ENCODE peak calls at places on chromosomes 4 and X, in four cellular contexts. P is WTC11; C is CD8-positive, alpha-beta memory T cell; G is GM19239. F is an unnamed sample.

GRCh38 chr4:28973591-28974350 is 1746.4 kb upstream of the PCDH7 start:
- DNase-seq in P (no peak), C (no peak), G (no peak), F (no peak)

GRCh38 chrX:18640686-18641085 is 31.2 kb downstream of the RS1 start:
- DNase-seq in P (peak), C (no peak), G (no peak), F (no peak)

GRCh38 chr4:54104907-54105306 is 4.9 kb downstream of the GSX2 start:
- DNase-seq in P (no peak), C (no peak), G (no peak), F (no peak)

GRCh38 chrX:9135901-9136510 is 102.1 kb upstream of the FAM9B start:
- DNase-seq in P (no peak), C (no peak), G (no peak), F (no peak)

GRCh38 chrX:100447563-100448397 is 37.7 kb upstream of the PCDH19 start:
- DNase-seq in P (peak), C (no peak), G (peak), F (peak)

GRCh38 chr4:89242864-89243740 is 64.5 kb downstream of the GPRIN3 start:
- DNase-seq in P (no peak), C (peak), G (no peak), F (peak)

GRCh38 chr4:153207027-153207426 is 2.8 kb downstream of the TRIM2 start:
- DNase-seq in P (no peak), C (no peak), G (no peak), F (no peak)

GRCh38 chr4:166144607-166145006 is 271.6 kb downstream of the TLL1 start:
- DNase-seq in P (no peak), C (no peak), G (no peak), F (no peak)

F was measured in NCI-H1930.